ENCODE peak calls at places on chromosomes 12 and 14, in six cellular contexts. One of them, this sample, is unnamed. For H3K27me3 and H3K36me3, the result is how much of the 10 kb centered on the place peaks cover.

GRCh38 chr14:25411933-25412757 is 362.2 kb upstream of the STXBP6 start:
- DNase-seq in mesenchymal stem cell: no peak
- DNase-seq in aorta: no peak
- DNase-seq in heart right ventricle: no peak
- DNase-seq in transverse colon: no peak
- DNase-seq in endodermal cell: peak
- DNase-seq in this sample: no peak

GRCh38 chr14:20614038-20614840 is 23.1 kb upstream of the RNASE12 start:
- DNase-seq in heart right ventricle: no peak
- DNase-seq in mesenchymal stem cell: no peak
- DNase-seq in aorta: no peak
- DNase-seq in endodermal cell: peak
- DNase-seq in transverse colon: no peak
- DNase-seq in this sample: no peak

GRCh38 chr14:74507796-74508195 is 14.2 kb downstream of the ISCA2 start:
- DNase-seq in mesenchymal stem cell: no peak
- DNase-seq in heart right ventricle: no peak
- DNase-seq in endodermal cell: peak
- DNase-seq in transverse colon: no peak
- DNase-seq in aorta: no peak
- DNase-seq in this sample: no peak

GRCh38 chr12:4118601-4119156 is 154.9 kb upstream of the CCND2 start:
- DNase-seq in mesenchymal stem cell: no peak
- DNase-seq in aorta: no peak
- DNase-seq in heart right ventricle: no peak
- DNase-seq in transverse colon: no peak
- DNase-seq in endodermal cell: no peak
- DNase-seq in this sample: no peak

GRCh38 chr12:104626069-104626690 is 169.4 kb downstream of the CHST11 start:
- DNase-seq in endodermal cell: no peak
- DNase-seq in transverse colon: no peak
- DNase-seq in heart right ventricle: no peak
- DNase-seq in mesenchymal stem cell: no peak
- DNase-seq in aorta: no peak
- DNase-seq in this sample: no peak

GRCh38 chr12:114529956-114530355 is 124.0 kb upstream of the TBX5 start:
- DNase-seq in aorta: no peak
- DNase-seq in mesenchymal stem cell: no peak
- DNase-seq in heart right ventricle: no peak
- DNase-seq in endodermal cell: no peak
- DNase-seq in transverse colon: no peak
- DNase-seq in this sample: no peak

GRCh38 chr14:93946104-93946503 is 19.0 kb downstream of the FAM181A start:
- DNase-seq in transverse colon: no peak
- DNase-seq in endodermal cell: no peak
- DNase-seq in mesenchymal stem cell: peak
- DNase-seq in heart right ventricle: no peak
- DNase-seq in aorta: no peak
- DNase-seq in this sample: no peak

GRCh38 chr12:32975122-32975521 is 78.5 kb upstream of the PKP2 start:
- DNase-seq in endodermal cell: no peak
- DNase-seq in transverse colon: no peak
- DNase-seq in aorta: no peak
- DNase-seq in mesenchymal stem cell: no peak
- DNase-seq in heart right ventricle: no peak
- DNase-seq in this sample: no peak

GRCh38 chr14:91388551-91388975 is 29.1 kb downstream of the CCDC88C start:
- DNase-seq in heart right ventricle: no peak
- DNase-seq in transverse colon: peak
- DNase-seq in aorta: peak
- DNase-seq in mesenchymal stem cell: peak
- DNase-seq in endodermal cell: no peak
- DNase-seq in this sample: peak

GRCh38 chr14:100911665-100912316 is 8.3 kb upstream of the RTL1 start:
- DNase-seq in endodermal cell: no peak
- DNase-seq in heart right ventricle: no peak
- DNase-seq in transverse colon: no peak
- DNase-seq in mesenchymal stem cell: no peak
- DNase-seq in aorta: no peak
- DNase-seq in this sample: no peak

GRCh38 chr14:30588873-30589272 is 29.9 kb downstream of the G2E3 start:
- DNase-seq in transverse colon: no peak
- DNase-seq in aorta: no peak
- DNase-seq in heart right ventricle: no peak
- DNase-seq in endodermal cell: no peak
- DNase-seq in mesenchymal stem cell: no peak
- DNase-seq in this sample: no peak

GRCh38 chr12:29088611-29089219 is 60.4 kb upstream of the FAR2 start:
- DNase-seq in endodermal cell: no peak
- DNase-seq in mesenchymal stem cell: peak
- DNase-seq in aorta: no peak
- DNase-seq in transverse colon: no peak
- DNase-seq in heart right ventricle: no peak
- DNase-seq in this sample: no peak

GRCh38 chr12:125145196-125145595 is 80.0 kb downstream of the AACS start:
- DNase-seq in endodermal cell: peak
- DNase-seq in mesenchymal stem cell: no peak
- DNase-seq in aorta: no peak
- DNase-seq in transverse colon: no peak
- DNase-seq in heart right ventricle: no peak
- DNase-seq in this sample: no peak

GRCh38 chr12:13383379-13383778 is 186.9 kb downstream of the EMP1 start:
- DNase-seq in heart right ventricle: no peak
- DNase-seq in mesenchymal stem cell: no peak
- DNase-seq in transverse colon: peak
- DNase-seq in endodermal cell: peak
- DNase-seq in aorta: no peak
- DNase-seq in this sample: no peak

GRCh38 chr12:111057726-111058125 is 137.3 kb upstream of the MYL2 start:
- DNase-seq in aorta: no peak
- DNase-seq in transverse colon: no peak
- DNase-seq in mesenchymal stem cell: no peak
- DNase-seq in endodermal cell: no peak
- DNase-seq in heart right ventricle: no peak
- DNase-seq in this sample: no peak

GRCh38 chr12:27952510-27952909 is 20.0 kb downstream of the PTHLH start:
- DNase-seq in endodermal cell: peak
- DNase-seq in heart right ventricle: no peak
- DNase-seq in transverse colon: no peak
- DNase-seq in aorta: no peak
- DNase-seq in mesenchymal stem cell: no peak
- DNase-seq in this sample: no peak

GRCh38 chr12:42935756-42936155 is 346.2 kb upstream of the PRICKLE1 start:
- DNase-seq in transverse colon: no peak
- DNase-seq in heart right ventricle: no peak
- DNase-seq in aorta: no peak
- DNase-seq in mesenchymal stem cell: peak
- DNase-seq in endodermal cell: no peak
- DNase-seq in this sample: no peak

GRCh38 chr14:61178226-61179060 is 102.7 kb downstream of the TMEM30B start:
- DNase-seq in endodermal cell: peak
- DNase-seq in aorta: peak
- DNase-seq in transverse colon: no peak
- DNase-seq in heart right ventricle: no peak
- DNase-seq in mesenchymal stem cell: peak
- DNase-seq in this sample: no peak

GRCh38 chr14:63204407-63205280 is at the start of gene RHOJ:
- DNase-seq in aorta: no peak
- DNase-seq in heart right ventricle: peak
- DNase-seq in endodermal cell: peak
- DNase-seq in transverse colon: peak
- DNase-seq in mesenchymal stem cell: no peak
- DNase-seq in this sample: no peak

GRCh38 chr12:85632390-85632789 is 203.8 kb downstream of the RASSF9 start:
- DNase-seq in endodermal cell: no peak
- DNase-seq in mesenchymal stem cell: peak
- DNase-seq in transverse colon: no peak
- DNase-seq in heart right ventricle: no peak
- DNase-seq in aorta: no peak
- DNase-seq in this sample: no peak

GRCh38 chr14:32940066-32940651 is 1.5 kb downstream of the NPAS3 start:
- DNase-seq in mesenchymal stem cell: peak
- DNase-seq in heart right ventricle: no peak
- DNase-seq in transverse colon: no peak
- DNase-seq in aorta: no peak
- DNase-seq in endodermal cell: no peak
- DNase-seq in this sample: no peak

GRCh38 chr12:57239587-57240068 is 10.1 kb downstream of the SHMT2 start:
- DNase-seq in mesenchymal stem cell: no peak
- DNase-seq in endodermal cell: peak
- DNase-seq in aorta: no peak
- DNase-seq in heart right ventricle: no peak
- DNase-seq in transverse colon: no peak
- DNase-seq in this sample: no peak

GRCh38 chr12:57240069-57240921 is 10.7 kb downstream of the STAC3 start:
- DNase-seq in heart right ventricle: no peak
- DNase-seq in aorta: no peak
- DNase-seq in transverse colon: peak
- DNase-seq in endodermal cell: peak
- DNase-seq in mesenchymal stem cell: peak
- DNase-seq in this sample: peak

GRCh38 chr12:57241556-57242310 is 9.3 kb downstream of the STAC3 start:
- DNase-seq in transverse colon: no peak
- DNase-seq in aorta: no peak
- DNase-seq in mesenchymal stem cell: peak
- DNase-seq in endodermal cell: peak
- DNase-seq in heart right ventricle: no peak
- DNase-seq in this sample: no peak

GRCh38 chr12:57242329-57242690 is 8.7 kb downstream of the STAC3 start:
- DNase-seq in endodermal cell: no peak
- DNase-seq in heart right ventricle: peak
- DNase-seq in transverse colon: peak
- DNase-seq in aorta: no peak
- DNase-seq in mesenchymal stem cell: no peak
- DNase-seq in this sample: no peak

DNA sequence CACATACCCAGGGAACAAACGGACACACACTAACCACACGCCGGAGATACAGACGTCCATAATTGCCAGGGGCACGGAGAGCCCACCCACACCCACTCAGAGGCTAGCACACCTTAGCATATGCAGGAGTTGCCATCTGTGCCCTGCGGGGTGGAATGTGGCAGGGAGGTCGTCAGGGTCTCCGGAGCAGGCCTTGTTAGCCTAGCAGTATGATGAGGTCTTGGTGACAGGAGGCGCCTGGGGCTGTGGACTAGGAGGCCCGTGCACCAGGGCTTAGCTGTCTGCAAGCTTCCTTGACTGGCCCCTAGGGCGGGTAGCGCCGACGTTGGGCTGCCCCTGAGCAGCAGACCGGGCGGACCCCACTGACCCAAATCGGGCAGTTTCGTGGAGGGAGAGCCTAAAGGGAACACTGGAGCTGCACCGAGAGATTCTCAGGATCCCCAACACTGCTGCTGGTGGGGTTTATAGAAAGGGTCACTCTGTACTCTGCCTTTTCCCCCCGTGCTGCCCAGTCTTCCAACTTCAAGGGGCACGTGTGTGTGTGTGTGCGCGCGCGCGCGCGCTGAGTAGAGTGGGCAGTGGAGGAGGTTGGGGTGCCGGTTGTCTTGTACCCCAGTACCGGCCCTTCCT is 9.9 kb downstream of the STAC3 start:
- DNase-seq in heart right ventricle: no peak
- DNase-seq in mesenchymal stem cell: peak
- DNase-seq in endodermal cell: peak
- DNase-seq in transverse colon: peak
- DNase-seq in aorta: no peak
- DNase-seq in this sample: no peak
- H3K27me3 ChIP-seq in heart right ventricle: half or more
- H3K27me3 ChIP-seq in mesenchymal stem cell: half or more
- H3K27me3 ChIP-seq in endodermal cell: half or more
- H3K27me3 ChIP-seq in transverse colon: half or more
- H3K27me3 ChIP-seq in aorta: under half
- H3K27me3 ChIP-seq in this sample: half or more

DNA sequence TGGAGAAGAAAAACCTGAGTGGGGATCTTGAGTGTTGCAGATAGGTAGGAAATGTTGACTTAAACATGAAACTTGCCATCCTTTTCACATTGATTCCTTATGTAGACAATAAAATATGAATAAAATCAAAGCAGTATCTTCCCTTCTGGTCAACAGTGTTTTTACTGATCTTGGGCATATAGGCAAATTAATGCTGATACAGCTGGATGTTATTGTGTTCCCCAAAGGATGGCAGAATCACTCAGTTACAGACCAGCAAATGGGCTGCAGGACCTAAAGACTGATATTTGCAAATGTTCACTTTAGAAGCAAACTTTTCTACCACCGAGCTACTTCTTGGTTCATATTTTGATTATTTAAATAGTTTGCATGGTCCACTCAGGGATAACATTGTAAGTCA is 33.9 kb downstream of the MTHFD1 start:
- DNase-seq in mesenchymal stem cell: no peak
- DNase-seq in heart right ventricle: no peak
- DNase-seq in aorta: no peak
- DNase-seq in endodermal cell: no peak
- DNase-seq in transverse colon: no peak
- DNase-seq in this sample: no peak
- H3K36me3 ChIP-seq in mesenchymal stem cell: half or more
- H3K36me3 ChIP-seq in heart right ventricle: half or more
- H3K36me3 ChIP-seq in aorta: under half
- H3K36me3 ChIP-seq in endodermal cell: half or more
- H3K36me3 ChIP-seq in transverse colon: under half
- H3K36me3 ChIP-seq in this sample: under half

DNA sequence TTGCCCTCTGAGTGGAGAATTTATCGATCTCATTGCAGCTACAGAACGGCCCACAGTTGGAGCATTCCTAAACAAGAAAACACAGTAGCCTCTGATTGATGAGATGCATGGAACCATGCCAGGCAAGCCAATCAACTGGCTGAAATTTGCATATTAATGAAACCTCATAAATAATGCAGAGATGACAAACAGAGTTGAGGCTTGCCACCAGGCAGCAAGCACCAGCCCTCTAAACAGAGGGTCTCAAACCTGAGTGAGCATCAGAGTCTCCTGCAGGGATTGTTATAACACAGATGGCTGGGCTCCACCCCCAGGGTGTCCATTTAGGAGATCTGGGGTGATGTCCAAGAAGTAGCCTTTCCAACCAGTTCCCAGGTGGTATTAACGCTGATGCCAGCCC is 60.9 kb upstream of the CMKLR1 start:
- DNase-seq in mesenchymal stem cell: no peak
- DNase-seq in aorta: no peak
- DNase-seq in heart right ventricle: no peak
- DNase-seq in transverse colon: no peak
- DNase-seq in endodermal cell: peak
- DNase-seq in this sample: no peak
- H3K27ac ChIP-seq in mesenchymal stem cell: no peak
- H3K27ac ChIP-seq in aorta: no peak
- H3K27ac ChIP-seq in heart right ventricle: no peak
- H3K27ac ChIP-seq in transverse colon: no peak
- H3K27ac ChIP-seq in endodermal cell: no peak
- H3K27ac ChIP-seq in this sample: no peak

DNA sequence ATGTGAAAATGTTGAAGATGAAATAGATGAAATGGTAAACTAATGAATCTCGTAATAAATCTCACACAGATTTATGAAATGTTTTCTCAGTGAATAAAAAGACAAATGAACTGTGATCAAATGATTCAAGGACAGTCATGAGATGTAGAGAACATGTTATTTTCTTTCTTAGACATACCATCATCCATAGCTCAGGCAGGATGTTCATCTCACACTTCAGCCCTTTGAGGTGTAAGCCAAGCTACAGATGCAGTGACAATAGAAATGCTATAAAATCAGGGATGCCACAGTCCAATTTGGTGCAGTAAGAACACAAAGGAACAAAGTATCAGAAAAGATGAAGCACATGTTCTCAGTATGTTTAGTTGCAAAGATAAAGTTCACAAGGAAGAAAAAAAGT is 242.7 kb upstream of the KRR1 start:
- DNase-seq in heart right ventricle: no peak
- DNase-seq in transverse colon: no peak
- DNase-seq in aorta: no peak
- DNase-seq in endodermal cell: no peak
- DNase-seq in mesenchymal stem cell: no peak
- DNase-seq in this sample: no peak
- H3K27me3 ChIP-seq in heart right ventricle: under half
- H3K27me3 ChIP-seq in transverse colon: under half
- H3K27me3 ChIP-seq in aorta: under half
- H3K27me3 ChIP-seq in endodermal cell: under half
- H3K27me3 ChIP-seq in mesenchymal stem cell: under half
- H3K27me3 ChIP-seq in this sample: under half

This sample was measured in CD8-positive, alpha-beta memory T cell.